ENCODE peak calls at places on chromosomes 7 and 10, in seven cellular contexts. S is mucosa of descending colon; G is stomach; X is heart right ventricle; O is CD4-positive, alpha-beta T cell; K is prostate gland; W is heart left ventricle. A is an unnamed sample.

GRCh38 chr7:136412952-136413351 is 435.8 kb upstream of the MTPN start:
- DNase-seq in O (no peak), X (no peak), S (no peak), K (no peak), W (no peak), G (no peak), A (no peak)

GRCh38 chr7:43639858-43640491 is 57.1 kb downstream of the STK17A start:
- DNase-seq in O (no peak), K (no peak), G (peak), X (peak), S (peak), W (no peak), A (no peak)

GRCh38 chr10:44650576-44651394 is 260.4 kb upstream of the TMEM72 start:
- DNase-seq in O (no peak), W (no peak), K (no peak), X (peak), G (no peak), S (no peak), A (no peak)

GRCh38 chr10:31484407-31485135 is 165.6 kb downstream of the ZEB1 start:
- DNase-seq in G (no peak), K (no peak), X (no peak), W (no peak), O (no peak), S (no peak), A (no peak)

GRCh38 chr7:35971133-35971995 is 170.5 kb downstream of the SEPTIN7 start:
- DNase-seq in G (no peak), K (no peak), S (peak), X (no peak), O (no peak), W (no peak), A (no peak)

GRCh38 chr10:13099144-13099665 is 758 bp upstream of the OPTN start:
- DNase-seq in G (no peak), S (peak), O (peak), X (peak), W (no peak), K (peak), A (no peak)

GRCh38 chr7:134954197-134955082 is 31.9 kb upstream of the AGBL3 start:
- DNase-seq in O (no peak), W (no peak), S (no peak), X (no peak), G (no peak), K (no peak), A (no peak)

GRCh38 chr10:63707254-63707910 is 186.2 kb downstream of the REEP3 start:
- DNase-seq in W (no peak), G (no peak), K (peak), S (no peak), O (no peak), X (no peak), A (no peak)

GRCh38 chr10:121899727-121900126 is 28.1 kb downstream of the ATE1 start:
- DNase-seq in O (no peak), K (no peak), S (no peak), W (no peak), G (no peak), X (no peak), A (no peak)

GRCh38 chr10:48363617-48364355 is 57.3 kb downstream of the MAPK8 start:
- DNase-seq in K (peak), O (no peak), W (no peak), S (no peak), G (peak), X (no peak), A (no peak)

GRCh38 chr10:15461353-15462108 is 90.4 kb upstream of the FAM171A1 start:
- DNase-seq in S (peak), O (no peak), W (no peak), X (peak), G (no peak), K (no peak), A (peak)

GRCh38 chr10:130744631-130745030 is 566.9 kb downstream of the TCERG1L start:
- DNase-seq in O (no peak), X (no peak), G (no peak), W (no peak), K (no peak), S (no peak), A (no peak)

GRCh38 chr10:116589911-116590310 is 848 bp upstream of the PNLIPRP1 start:
- DNase-seq in K (no peak), W (no peak), O (no peak), X (no peak), S (no peak), G (peak), A (no peak)

GRCh38 chr7:157612664-157613561 is 276.1 kb downstream of the DNAJB6 start:
- DNase-seq in K (no peak), W (peak), S (peak), O (peak), X (peak), G (peak), A (no peak)

GRCh38 chr10:70693619-70694286 is 21.4 kb downstream of the ADAMTS14 start:
- DNase-seq in O (no peak), S (no peak), X (peak), G (no peak), W (no peak), K (no peak), A (no peak)

GRCh38 chr7:87934699-87935372 is 785 bp downstream of the ADAM22 start:
- DNase-seq in S (peak), O (peak), X (no peak), G (no peak), K (no peak), W (no peak), A (no peak)

GRCh38 chr10:126264089-126265018 is 123.9 kb downstream of the ADAM12 start:
- DNase-seq in K (no peak), W (no peak), S (no peak), G (no peak), O (no peak), X (no peak), A (no peak)

GRCh38 chr7:45240926-45241325 is 83.3 kb downstream of the RAMP3 start:
- DNase-seq in K (no peak), G (no peak), X (no peak), W (no peak), O (no peak), S (no peak), A (no peak)

GRCh38 chr7:131502810-131503545 is 53.5 kb downstream of the PODXL start:
- DNase-seq in W (peak), K (no peak), X (peak), O (no peak), S (no peak), G (no peak), A (no peak)

GRCh38 chr7:37365405-37365804 is 83.3 kb downstream of the ELMO1 start:
- DNase-seq in S (no peak), K (no peak), O (no peak), W (no peak), G (no peak), X (no peak), A (no peak)

GRCh38 chr10:114290038-114290437 is 51.0 kb downstream of the VWA2 start:
- DNase-seq in G (no peak), K (no peak), X (no peak), W (peak), S (no peak), O (no peak), A (no peak)

GRCh38 chr10:19869370-19869769 is 53.1 kb downstream of the PLXDC2 start:
- DNase-seq in K (no peak), S (no peak), W (no peak), O (no peak), X (no peak), G (no peak), A (no peak)

GRCh38 chr7:148264933-148265557 is 325.5 kb upstream of the C7orf33 start:
- DNase-seq in K (no peak), X (no peak), O (no peak), W (no peak), S (no peak), G (no peak), A (no peak)

GRCh38 chr7:80941206-80941758 is 22.4 kb upstream of the SEMA3C start:
- DNase-seq in W (no peak), O (no peak), G (no peak), S (no peak), K (no peak), X (no peak), A (no peak)

GRCh38 chr7:31553636-31554035 is 39.7 kb downstream of the ITPRID1 start:
- DNase-seq in G (no peak), W (no peak), S (no peak), X (no peak), O (no peak), K (peak), A (no peak)

GRCh38 chr7:133489906-133490305 is 237.0 kb downstream of the EXOC4 start:
- DNase-seq in G (no peak), K (no peak), S (no peak), W (no peak), X (no peak), O (no peak), A (no peak)

GRCh38 chr10:77350711-77351119 is 286.9 kb downstream of the KCNMA1 start:
- DNase-seq in G (peak), S (no peak), W (no peak), K (no peak), O (no peak), X (no peak), A (no peak)

GRCh38 chr7:37908221-37908788 is 8.3 kb downstream of the SFRP4 start:
- DNase-seq in W (no peak), O (no peak), S (no peak), G (no peak), X (no peak), K (no peak), A (no peak)

GRCh38 chr7:149497467-149498261 is at the start of gene ZNF746:
- DNase-seq in G (peak), K (peak), O (peak), W (peak), X (peak), S (peak), A (peak)

GRCh38 chr10:131082991-131083465 is 228.5 kb downstream of the TCERG1L start:
- DNase-seq in G (no peak), O (no peak), X (no peak), W (no peak), K (no peak), S (no peak), A (no peak)

GRCh38 chr10:4748726-4749443 is 77.1 kb upstream of the AKR1E2 start:
- DNase-seq in W (no peak), X (no peak), O (no peak), S (no peak), K (no peak), G (no peak), A (no peak)

GRCh38 chr7:90824386-90825307 is 228.5 kb downstream of the CDK14 start:
- DNase-seq in X (no peak), W (no peak), G (no peak), K (no peak), O (no peak), S (no peak), A (no peak)

GRCh38 chr7:31633454-31633853 is 53.6 kb upstream of the PPP1R17 start:
- DNase-seq in S (no peak), G (no peak), K (no peak), W (no peak), O (no peak), X (no peak), A (no peak)

GRCh38 chr7:144384555-144385245 is 18.8 kb downstream of the NOBOX start:
- DNase-seq in X (no peak), W (no peak), S (peak), O (no peak), G (no peak), K (no peak), A (peak)

GRCh38 chr7:158358926-158359645 is 228.5 kb downstream of the PTPRN2 start:
- DNase-seq in G (no peak), S (no peak), W (no peak), K (no peak), O (no peak), X (no peak), A (peak)

GRCh38 chr10:78920011-78920410 is 148.8 kb upstream of the ZMIZ1 start:
- DNase-seq in S (no peak), W (no peak), K (no peak), X (no peak), O (no peak), G (no peak), A (no peak)

GRCh38 chr7:44381494-44382220 is 56.3 kb upstream of the CAMK2B start:
- DNase-seq in X (no peak), G (peak), O (no peak), K (no peak), S (no peak), W (no peak), A (peak)

GRCh38 chr7:20778063-20778721 is 8.5 kb downstream of the SP8 start:
- DNase-seq in W (no peak), O (no peak), K (peak), X (peak), S (peak), G (peak), A (no peak)
- TF ChIP-seq CTCF in W (peak), O (no peak), K (peak), X (peak), S (peak), G (no peak), A (peak)

GRCh38 chr7:92749832-92750231 is 86.5 kb downstream of the CDK6 start:
- DNase-seq in K (no peak), G (no peak), S (no peak), O (no peak), W (no peak), X (no peak), A (no peak)
- TF ChIP-seq CTCF in K (no peak), G (no peak), S (no peak), O (no peak), W (no peak), X (no peak), A (no peak)

DNA sequence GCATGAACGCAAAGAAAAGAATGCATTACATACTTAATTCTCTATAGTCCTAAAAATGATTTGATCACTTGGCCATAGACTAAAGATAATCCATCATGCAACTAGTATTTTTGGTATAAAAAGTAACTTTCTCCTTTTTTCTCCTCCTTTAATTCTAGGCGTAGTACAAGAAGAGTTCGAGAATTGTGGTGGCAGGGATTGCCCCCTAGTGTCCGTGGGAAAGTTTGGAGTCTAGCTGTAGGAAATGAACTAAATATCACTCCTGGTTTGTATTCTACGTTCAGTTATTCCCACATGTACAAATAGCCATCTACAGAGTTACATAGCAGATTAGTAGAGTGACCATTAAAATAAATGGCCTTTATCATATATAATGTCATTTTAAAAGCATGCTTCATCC is 45.5 kb upstream of the HELLS start:
- DNase-seq in K (no peak), G (no peak), O (no peak), X (no peak), S (no peak), W (no peak), A (no peak)
- TF ChIP-seq CTCF in K (no peak), G (no peak), O (no peak), X (peak), S (no peak), W (peak), A (peak)

DNA sequence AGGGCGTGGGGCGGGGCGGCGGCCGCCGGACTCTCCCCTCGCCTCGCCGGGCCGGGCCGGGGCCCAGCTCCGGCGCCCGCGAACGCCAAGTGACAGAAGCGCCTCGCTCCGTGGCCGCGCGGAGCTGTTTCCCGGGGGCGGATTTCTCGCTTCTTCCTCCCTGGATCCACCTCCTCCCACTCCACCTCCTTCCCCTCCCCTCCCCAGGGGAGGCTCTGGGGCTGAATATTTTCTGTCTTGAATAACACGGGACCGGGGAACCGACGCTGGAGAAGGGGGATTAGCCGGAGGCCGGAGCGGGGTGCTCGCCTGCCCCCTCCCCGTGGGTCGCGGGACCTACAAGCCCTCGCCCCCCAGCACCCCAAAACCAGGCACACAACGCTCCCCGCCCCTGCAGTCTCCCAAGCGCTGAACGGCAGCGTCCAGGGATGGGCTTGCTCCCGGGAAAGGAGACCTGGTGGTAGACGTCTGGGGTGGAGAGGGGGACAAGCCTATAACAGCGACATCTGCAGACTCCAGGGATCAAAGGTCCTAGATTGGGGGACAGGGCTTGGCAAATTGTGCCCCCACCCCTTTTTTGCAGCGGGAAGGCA is at the start of gene ARHGAP21:
- DNase-seq in W (peak), O (peak), S (peak), K (peak), G (peak), X (peak), A (peak)
- TF ChIP-seq CTCF in W (no peak), O (peak), S (no peak), K (no peak), G (no peak), X (peak), A (no peak)

GRCh38 chr10:123140983-123141390 is 5.2 kb downstream of the HMX3 start:
- DNase-seq in G (no peak), K (no peak), W (no peak), S (no peak), X (no peak), O (no peak), A (no peak)

GRCh38 chr10:123143162-123143824 is 4.6 kb upstream of the HMX2 start:
- DNase-seq in G (no peak), S (no peak), W (no peak), K (no peak), X (no peak), O (no peak), A (peak)

GRCh38 chr10:123143825-123144168 is 4.1 kb upstream of the HMX2 start:
- DNase-seq in W (no peak), O (no peak), S (no peak), K (no peak), X (no peak), G (no peak), A (no peak)

GRCh38 chr10:123141791-123142700 is 5.9 kb upstream of the HMX2 start:
- DNase-seq in W (no peak), S (no peak), G (no peak), O (no peak), K (no peak), X (no peak), A (no peak)

DNA sequence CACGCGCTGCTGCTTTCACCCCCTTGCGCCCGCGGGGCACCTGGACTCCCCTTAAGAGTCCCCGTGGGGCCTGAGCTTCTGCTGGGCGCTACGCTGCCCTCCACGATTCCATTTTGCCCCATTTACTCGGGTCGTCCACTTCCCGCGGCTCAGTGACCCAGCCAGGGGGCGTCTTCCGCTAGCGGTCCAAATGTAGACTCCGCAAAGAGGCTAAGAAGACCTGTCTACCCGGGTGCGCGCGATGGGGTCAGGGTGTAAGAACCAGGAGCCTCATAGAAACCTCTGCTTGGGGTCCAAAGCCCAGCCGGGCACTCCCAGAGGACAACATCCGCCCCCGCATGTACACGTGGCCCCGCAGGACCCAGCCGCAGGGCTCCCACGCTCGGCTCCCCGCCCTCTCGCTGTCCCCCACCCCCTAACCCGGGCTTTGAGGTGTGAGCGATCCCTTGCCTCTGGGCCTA is 5.2 kb upstream of the HMX2 start:
- DNase-seq in K (no peak), W (no peak), O (no peak), S (no peak), G (no peak), X (no peak), A (no peak)
- TF ChIP-seq CTCF in K (no peak), W (no peak), O (no peak), S (no peak), G (no peak), X (no peak), A (no peak)

DNA sequence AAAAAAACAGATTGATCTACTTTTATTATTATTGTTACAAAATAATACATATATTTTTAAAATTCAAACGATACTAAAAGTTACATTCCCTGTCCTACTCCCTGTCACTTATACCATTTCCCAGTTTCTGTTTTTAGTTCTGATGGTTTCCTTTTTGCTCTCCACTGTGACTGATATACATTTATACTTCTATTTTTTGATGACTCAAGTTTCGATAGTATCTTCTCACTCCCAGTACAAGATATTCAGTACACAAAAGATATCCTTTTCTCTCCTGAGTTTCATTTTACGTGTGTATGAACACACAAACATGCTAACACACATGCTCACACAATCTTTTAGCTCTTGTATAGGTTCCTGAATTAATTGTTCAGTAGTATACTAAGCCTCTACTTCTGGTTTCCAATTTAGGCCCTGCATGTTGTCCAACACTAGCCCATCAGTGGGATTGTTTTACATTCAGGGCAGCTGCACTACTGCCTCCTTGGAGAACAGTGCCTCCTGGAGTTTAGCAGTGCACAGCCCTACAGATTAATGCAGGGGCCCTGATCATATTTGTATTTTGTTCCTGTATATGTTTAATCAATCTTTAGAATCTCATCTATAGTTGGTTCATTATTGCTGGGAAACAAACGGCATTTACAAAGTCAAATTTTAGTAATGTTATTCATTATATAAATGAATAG is 131.0 kb downstream of the TES start:
- DNase-seq in O (no peak), W (no peak), S (no peak), X (no peak), G (no peak), K (no peak), A (no peak)
- TF ChIP-seq CTCF in O (no peak), W (peak), S (no peak), X (peak), G (no peak), K (no peak), A (peak)

GRCh38 chr10:62413048-62413447 is 38.9 kb downstream of the ZNF365 start:
- DNase-seq in S (no peak), G (no peak), O (no peak), W (no peak), K (no peak), X (no peak), A (no peak)

GRCh38 chr10:62413652-62414051 is 39.5 kb downstream of the ZNF365 start:
- DNase-seq in O (no peak), K (no peak), G (no peak), X (no peak), W (no peak), S (no peak), A (no peak)

GRCh38 chr10:62414359-62414758 is 40.2 kb downstream of the ZNF365 start:
- DNase-seq in G (no peak), W (no peak), X (no peak), O (no peak), S (no peak), K (no peak), A (no peak)
- TF ChIP-seq CTCF in G (no peak), W (no peak), X (no peak), O (peak), S (no peak), K (no peak), A (peak)

GRCh38 chr7:41882271-41882670 is 179.4 kb upstream of the INHBA start:
- DNase-seq in W (no peak), X (no peak), G (no peak), K (no peak), S (no peak), O (no peak), A (no peak)
- TF ChIP-seq CTCF in W (no peak), X (no peak), G (no peak), K (no peak), S (no peak), O (no peak), A (no peak)